ENCODE peak calls at places on chromosomes 1 and 21, in ten cellular contexts. One of them, this sample, is unnamed.

GRCh38 chr1:88089961-88090360 is 594.1 kb upstream of the PKN2 start:
- DNase-seq in hepatocyte: no peak
- DNase-seq in lower lobe of right lung: no peak
- DNase-seq in heart left ventricle: no peak
- DNase-seq in sigmoid colon: no peak
- DNase-seq in vagina: no peak
- DNase-seq in upper lobe of right lung: no peak
- DNase-seq in OCI-LY7: no peak
- DNase-seq in HFF-Myc: no peak
- DNase-seq in fibroblast of the aortic adventitia: no peak
- DNase-seq in this sample: no peak

GRCh38 chr1:22428672-22429071 is 23.0 kb upstream of the ZBTB40 start:
- DNase-seq in HFF-Myc: no peak
- DNase-seq in upper lobe of right lung: no peak
- DNase-seq in hepatocyte: peak
- DNase-seq in sigmoid colon: no peak
- DNase-seq in fibroblast of the aortic adventitia: peak
- DNase-seq in heart left ventricle: no peak
- DNase-seq in lower lobe of right lung: no peak
- DNase-seq in vagina: no peak
- DNase-seq in OCI-LY7: peak
- DNase-seq in this sample: no peak

GRCh38 chr1:49298304-49298703 is 521.6 kb upstream of the BEND5 start:
- DNase-seq in HFF-Myc: no peak
- DNase-seq in upper lobe of right lung: no peak
- DNase-seq in OCI-LY7: no peak
- DNase-seq in fibroblast of the aortic adventitia: no peak
- DNase-seq in hepatocyte: no peak
- DNase-seq in sigmoid colon: no peak
- DNase-seq in vagina: no peak
- DNase-seq in lower lobe of right lung: no peak
- DNase-seq in heart left ventricle: no peak
- DNase-seq in this sample: no peak

GRCh38 chr1:77370588-77371306 is 88.9 kb downstream of the AK5 start:
- DNase-seq in upper lobe of right lung: no peak
- DNase-seq in heart left ventricle: no peak
- DNase-seq in hepatocyte: no peak
- DNase-seq in HFF-Myc: peak
- DNase-seq in OCI-LY7: no peak
- DNase-seq in sigmoid colon: no peak
- DNase-seq in lower lobe of right lung: no peak
- DNase-seq in fibroblast of the aortic adventitia: peak
- DNase-seq in vagina: no peak
- DNase-seq in this sample: peak

GRCh38 chr1:22236151-22236550 is 93.3 kb upstream of the WNT4 start:
- DNase-seq in vagina: no peak
- DNase-seq in OCI-LY7: no peak
- DNase-seq in heart left ventricle: no peak
- DNase-seq in sigmoid colon: no peak
- DNase-seq in HFF-Myc: no peak
- DNase-seq in fibroblast of the aortic adventitia: peak
- DNase-seq in hepatocyte: no peak
- DNase-seq in lower lobe of right lung: peak
- DNase-seq in upper lobe of right lung: no peak
- DNase-seq in this sample: no peak

GRCh38 chr21:29181799-29182470 is 51.5 kb downstream of the MAP3K7CL start:
- DNase-seq in HFF-Myc: peak
- DNase-seq in lower lobe of right lung: no peak
- DNase-seq in heart left ventricle: no peak
- DNase-seq in fibroblast of the aortic adventitia: peak
- DNase-seq in OCI-LY7: no peak
- DNase-seq in hepatocyte: peak
- DNase-seq in vagina: no peak
- DNase-seq in sigmoid colon: no peak
- DNase-seq in upper lobe of right lung: no peak
- DNase-seq in this sample: peak

GRCh38 chr1:3669421-3669821 is 17.1 kb downstream of the TP73 start:
- DNase-seq in hepatocyte: no peak
- DNase-seq in heart left ventricle: peak
- DNase-seq in upper lobe of right lung: no peak
- DNase-seq in fibroblast of the aortic adventitia: no peak
- DNase-seq in sigmoid colon: peak
- DNase-seq in lower lobe of right lung: peak
- DNase-seq in HFF-Myc: no peak
- DNase-seq in OCI-LY7: no peak
- DNase-seq in vagina: no peak
- DNase-seq in this sample: no peak

GRCh38 chr1:202254454-202255252 is 61.1 kb downstream of the LGR6 start:
- DNase-seq in hepatocyte: no peak
- DNase-seq in sigmoid colon: peak
- DNase-seq in vagina: no peak
- DNase-seq in lower lobe of right lung: no peak
- DNase-seq in upper lobe of right lung: peak
- DNase-seq in HFF-Myc: no peak
- DNase-seq in fibroblast of the aortic adventitia: no peak
- DNase-seq in OCI-LY7: no peak
- DNase-seq in heart left ventricle: no peak
- DNase-seq in this sample: no peak

GRCh38 chr1:87325982-87326738 is 2.5 kb upstream of the LMO4 start:
- DNase-seq in vagina: no peak
- DNase-seq in upper lobe of right lung: no peak
- DNase-seq in OCI-LY7: peak
- DNase-seq in heart left ventricle: peak
- DNase-seq in hepatocyte: peak
- DNase-seq in fibroblast of the aortic adventitia: peak
- DNase-seq in sigmoid colon: no peak
- DNase-seq in lower lobe of right lung: no peak
- DNase-seq in HFF-Myc: no peak
- DNase-seq in this sample: no peak

GRCh38 chr1:14017531-14017961 is 317.6 kb downstream of the PRDM2 start:
- DNase-seq in sigmoid colon: no peak
- DNase-seq in OCI-LY7: no peak
- DNase-seq in fibroblast of the aortic adventitia: no peak
- DNase-seq in hepatocyte: no peak
- DNase-seq in vagina: no peak
- DNase-seq in lower lobe of right lung: no peak
- DNase-seq in upper lobe of right lung: no peak
- DNase-seq in HFF-Myc: no peak
- DNase-seq in heart left ventricle: no peak
- DNase-seq in this sample: peak

GRCh38 chr1:9294440-9294773 is 1.7 kb downstream of the SPSB1 start:
- DNase-seq in sigmoid colon: peak
- DNase-seq in hepatocyte: peak
- DNase-seq in HFF-Myc: no peak
- DNase-seq in vagina: no peak
- DNase-seq in upper lobe of right lung: no peak
- DNase-seq in OCI-LY7: peak
- DNase-seq in fibroblast of the aortic adventitia: peak
- DNase-seq in heart left ventricle: no peak
- DNase-seq in lower lobe of right lung: no peak
- DNase-seq in this sample: no peak

GRCh38 chr1:158005249-158005648 is 11.8 kb downstream of the KIRREL1 start:
- DNase-seq in lower lobe of right lung: no peak
- DNase-seq in hepatocyte: no peak
- DNase-seq in upper lobe of right lung: no peak
- DNase-seq in fibroblast of the aortic adventitia: no peak
- DNase-seq in OCI-LY7: no peak
- DNase-seq in vagina: no peak
- DNase-seq in sigmoid colon: no peak
- DNase-seq in heart left ventricle: no peak
- DNase-seq in HFF-Myc: no peak
- DNase-seq in this sample: no peak

GRCh38 chr1:158007180-158007579 is 13.7 kb downstream of the KIRREL1 start:
- DNase-seq in heart left ventricle: no peak
- DNase-seq in lower lobe of right lung: no peak
- DNase-seq in vagina: no peak
- DNase-seq in HFF-Myc: no peak
- DNase-seq in hepatocyte: no peak
- DNase-seq in sigmoid colon: no peak
- DNase-seq in upper lobe of right lung: no peak
- DNase-seq in OCI-LY7: no peak
- DNase-seq in fibroblast of the aortic adventitia: no peak
- DNase-seq in this sample: no peak

GRCh38 chr1:158011714-158012113 is 18.3 kb downstream of the KIRREL1 start:
- DNase-seq in heart left ventricle: no peak
- DNase-seq in sigmoid colon: no peak
- DNase-seq in HFF-Myc: no peak
- DNase-seq in hepatocyte: no peak
- DNase-seq in lower lobe of right lung: no peak
- DNase-seq in upper lobe of right lung: no peak
- DNase-seq in OCI-LY7: no peak
- DNase-seq in fibroblast of the aortic adventitia: peak
- DNase-seq in vagina: no peak
- DNase-seq in this sample: no peak

GRCh38 chr1:158008630-158009029 is 15.2 kb downstream of the KIRREL1 start:
- DNase-seq in hepatocyte: no peak
- DNase-seq in fibroblast of the aortic adventitia: no peak
- DNase-seq in sigmoid colon: no peak
- DNase-seq in heart left ventricle: no peak
- DNase-seq in lower lobe of right lung: no peak
- DNase-seq in upper lobe of right lung: no peak
- DNase-seq in HFF-Myc: no peak
- DNase-seq in vagina: no peak
- DNase-seq in OCI-LY7: no peak
- DNase-seq in this sample: no peak

DNA sequence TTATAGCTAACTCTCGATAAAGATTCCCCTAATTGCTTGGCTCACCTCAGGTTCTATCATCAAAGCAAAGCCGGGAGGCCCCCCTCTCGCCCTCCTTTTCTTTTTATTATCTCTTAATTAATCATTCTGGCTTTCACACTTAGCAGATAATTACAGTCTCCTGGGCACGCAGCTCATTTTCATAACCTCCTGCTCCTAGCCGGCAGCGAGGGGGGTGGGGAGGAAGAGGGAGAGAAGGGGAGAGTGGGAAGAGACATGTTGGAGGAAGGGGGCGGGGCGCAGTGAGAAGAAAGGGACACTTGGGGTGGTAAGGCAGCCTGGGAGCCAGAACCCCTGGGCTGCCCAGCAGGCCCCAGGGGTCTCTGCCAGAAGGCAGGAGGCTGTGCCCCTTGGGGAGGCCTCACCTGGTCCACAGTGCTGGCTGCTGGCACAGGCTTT is 14.5 kb downstream of the KIRREL1 start:
- DNase-seq in lower lobe of right lung: no peak
- DNase-seq in fibroblast of the aortic adventitia: no peak
- DNase-seq in vagina: no peak
- DNase-seq in heart left ventricle: no peak
- DNase-seq in OCI-LY7: no peak
- DNase-seq in hepatocyte: no peak
- DNase-seq in sigmoid colon: no peak
- DNase-seq in HFF-Myc: no peak
- DNase-seq in upper lobe of right lung: no peak
- DNase-seq in this sample: no peak
- H3K4me3 ChIP-seq in lower lobe of right lung: no peak
- H3K4me3 ChIP-seq in fibroblast of the aortic adventitia: no peak
- H3K4me3 ChIP-seq in vagina: no peak
- H3K4me3 ChIP-seq in heart left ventricle: no peak
- H3K4me3 ChIP-seq in OCI-LY7: no peak
- H3K4me3 ChIP-seq in hepatocyte: no peak
- H3K4me3 ChIP-seq in sigmoid colon: peak
- H3K4me3 ChIP-seq in HFF-Myc: no peak
- H3K4me3 ChIP-seq in upper lobe of right lung: no peak
- H3K4me3 ChIP-seq in this sample: no peak

DNA sequence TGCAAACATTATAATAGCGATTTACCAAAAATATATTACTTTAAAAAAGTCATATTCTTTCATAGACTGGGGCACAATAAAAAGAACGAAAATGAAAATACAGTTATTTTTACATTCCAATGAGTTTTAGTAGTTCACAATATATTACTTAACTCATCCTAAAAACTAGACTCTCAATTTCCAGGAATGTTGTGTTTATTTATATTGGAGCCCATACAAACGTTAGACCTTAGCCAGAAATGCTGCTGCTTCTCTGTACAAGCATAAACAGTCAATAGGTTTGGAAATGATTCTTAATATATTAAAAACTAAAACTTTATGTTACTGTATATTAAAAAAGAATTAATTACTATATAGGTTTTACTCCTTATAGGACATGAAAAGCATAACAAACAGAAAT is 302.3 kb downstream of the BRINP3 start:
- DNase-seq in lower lobe of right lung: no peak
- DNase-seq in upper lobe of right lung: no peak
- DNase-seq in HFF-Myc: no peak
- DNase-seq in vagina: no peak
- DNase-seq in OCI-LY7: no peak
- DNase-seq in fibroblast of the aortic adventitia: peak
- DNase-seq in heart left ventricle: no peak
- DNase-seq in sigmoid colon: no peak
- DNase-seq in hepatocyte: no peak
- DNase-seq in this sample: no peak
- TF ChIP-seq CTCF in lower lobe of right lung: no peak
- TF ChIP-seq CTCF in upper lobe of right lung: no peak
- TF ChIP-seq CTCF in HFF-Myc: no peak
- TF ChIP-seq CTCF in vagina: no peak
- TF ChIP-seq CTCF in OCI-LY7: no peak
- TF ChIP-seq CTCF in fibroblast of the aortic adventitia: no peak
- TF ChIP-seq CTCF in heart left ventricle: no peak
- TF ChIP-seq CTCF in sigmoid colon: no peak
- TF ChIP-seq CTCF in hepatocyte: no peak
- TF ChIP-seq CTCF in this sample: no peak

DNA sequence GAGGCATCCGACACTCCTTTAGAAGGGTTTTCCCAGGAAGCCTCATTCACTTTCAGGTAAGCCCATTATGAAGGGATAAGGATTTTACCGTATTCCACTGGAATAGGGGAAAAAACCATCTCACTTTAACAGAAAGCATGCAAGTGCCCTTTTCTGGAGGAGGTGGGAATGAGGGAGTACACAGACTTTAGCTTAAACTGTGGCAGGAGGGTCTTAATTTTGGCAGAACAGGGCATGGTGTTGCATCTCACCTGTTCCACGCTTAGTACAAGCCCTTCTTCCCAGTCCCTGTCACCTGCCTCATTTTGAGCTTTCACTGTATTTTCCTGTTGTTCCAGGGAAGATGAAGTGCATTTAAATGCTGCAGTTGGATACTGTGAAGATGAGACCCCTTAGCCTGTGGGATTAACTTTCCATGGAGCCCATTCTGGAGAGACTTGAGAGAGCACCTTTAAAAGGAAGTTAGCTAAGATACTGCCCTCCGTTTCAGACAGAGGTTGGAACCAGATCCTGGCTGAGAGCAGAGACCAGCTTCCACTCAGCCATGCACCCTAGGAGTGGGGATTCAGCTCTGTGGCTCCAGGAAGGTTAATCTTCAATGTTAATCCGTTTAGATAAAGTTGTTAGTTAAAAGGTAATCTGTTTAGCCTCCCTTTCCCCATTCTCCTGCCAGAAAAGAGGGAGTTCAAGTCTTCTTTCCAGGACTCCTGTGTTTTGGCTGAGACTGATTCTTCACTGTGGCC is 42.6 kb downstream of the PBX1 start:
- DNase-seq in upper lobe of right lung: no peak
- DNase-seq in fibroblast of the aortic adventitia: no peak
- DNase-seq in hepatocyte: no peak
- DNase-seq in OCI-LY7: no peak
- DNase-seq in vagina: no peak
- DNase-seq in HFF-Myc: no peak
- DNase-seq in lower lobe of right lung: no peak
- DNase-seq in sigmoid colon: no peak
- DNase-seq in heart left ventricle: no peak
- DNase-seq in this sample: no peak
- H3K4me3 ChIP-seq in upper lobe of right lung: no peak
- H3K4me3 ChIP-seq in fibroblast of the aortic adventitia: peak
- H3K4me3 ChIP-seq in hepatocyte: no peak
- H3K4me3 ChIP-seq in OCI-LY7: no peak
- H3K4me3 ChIP-seq in vagina: no peak
- H3K4me3 ChIP-seq in HFF-Myc: no peak
- H3K4me3 ChIP-seq in lower lobe of right lung: peak
- H3K4me3 ChIP-seq in sigmoid colon: peak
- H3K4me3 ChIP-seq in heart left ventricle: no peak
- H3K4me3 ChIP-seq in this sample: no peak

GRCh38 chr1:246930830-246931548 is 759 bp downstream of the AHCTF1 start:
- DNase-seq in vagina: no peak
- DNase-seq in OCI-LY7: peak
- DNase-seq in fibroblast of the aortic adventitia: peak
- DNase-seq in upper lobe of right lung: peak
- DNase-seq in HFF-Myc: no peak
- DNase-seq in lower lobe of right lung: peak
- DNase-seq in sigmoid colon: peak
- DNase-seq in hepatocyte: peak
- DNase-seq in heart left ventricle: peak
- DNase-seq in this sample: no peak
- TF ChIP-seq CTCF in vagina: no peak
- TF ChIP-seq CTCF in OCI-LY7: no peak
- TF ChIP-seq CTCF in fibroblast of the aortic adventitia: no peak
- TF ChIP-seq CTCF in upper lobe of right lung: no peak
- TF ChIP-seq CTCF in HFF-Myc: no peak
- TF ChIP-seq CTCF in lower lobe of right lung: no peak
- TF ChIP-seq CTCF in sigmoid colon: no peak
- TF ChIP-seq CTCF in hepatocyte: no peak
- TF ChIP-seq CTCF in heart left ventricle: no peak
- TF ChIP-seq CTCF in this sample: no peak